ENCODE peak calls at places on chromosomes 16 and 17, in eight cellular contexts. W is choroid plexus epithelial cell; L is NT2/D1; K is stimulated activated CD4-positive, alpha-beta T cell treated with anti-CD3 and anti-CD28 coated beads, Interleukin-1b, Interleukin-23, amount 100 ng/mL, for 48 hours; C is pons; U is kidney epithelial cell; F is cardiac fibroblast; V is upper lobe of right lung. P is an unnamed sample.

GRCh38 chr17:29369831-29370735 is 20.1 kb upstream of the TAOK1 start:
- DNase-seq in W (peak), L (no peak), K (peak), C (peak), U (peak), F (peak), V (no peak), P (peak)

GRCh38 chr17:19534562-19535149 is 1.0 kb downstream of the SLC47A1 start:
- DNase-seq in W (peak), L (no peak), K (peak), C (no peak), U (peak), F (no peak), V (peak), P (no peak)

GRCh38 chr17:81193051-81193410 is 27.0 kb upstream of the AATK start:
- DNase-seq in W (no peak), L (no peak), K (no peak), C (no peak), U (no peak), F (no peak), V (no peak), P (no peak)

GRCh38 chr17:41777157-41777578 is 9.3 kb downstream of the JUP start:
- DNase-seq in W (peak), L (no peak), K (no peak), C (no peak), U (peak), F (peak), V (no peak), P (no peak)

GRCh38 chr17:17181666-17182600 is 24.2 kb downstream of the PLD6 start:
- DNase-seq in W (no peak), L (no peak), K (no peak), C (no peak), U (no peak), F (no peak), V (no peak), P (no peak)

GRCh38 chr16:54459509-54460235 is 173.1 kb upstream of the IRX3 start:
- DNase-seq in W (peak), L (no peak), K (no peak), C (no peak), U (no peak), F (no peak), V (no peak), P (no peak)

GRCh38 chr17:39204245-39204644 is 4.2 kb downstream of the RPL19 start:
- DNase-seq in W (no peak), L (no peak), K (no peak), C (no peak), U (no peak), F (no peak), V (no peak), P (no peak)

GRCh38 chr16:89972244-89973234 is 24.0 kb downstream of the DEF8 start:
- DNase-seq in W (peak), L (peak), K (peak), C (peak), U (no peak), F (peak), V (peak), P (peak)

GRCh38 chr16:79757163-79757562 is 156.6 kb upstream of the MAF start:
- DNase-seq in W (no peak), L (no peak), K (no peak), C (no peak), U (no peak), F (no peak), V (no peak), P (no peak)

GRCh38 chr17:63483038-63483437 is 6.2 kb downstream of the ACE start:
- DNase-seq in W (no peak), L (no peak), K (no peak), C (no peak), U (no peak), F (no peak), V (no peak), P (no peak)

GRCh38 chr17:70373369-70373768 is 204.0 kb downstream of the KCNJ2 start:
- DNase-seq in W (no peak), L (no peak), K (no peak), C (no peak), U (no peak), F (no peak), V (no peak), P (no peak)

GRCh38 chr16:17313085-17313611 is 157.6 kb downstream of the XYLT1 start:
- DNase-seq in W (no peak), L (no peak), K (no peak), C (peak), U (no peak), F (no peak), V (no peak), P (no peak)

GRCh38 chr17:13788385-13788784 is 186.7 kb upstream of the HS3ST3A1 start:
- DNase-seq in W (no peak), L (no peak), K (no peak), C (no peak), U (no peak), F (no peak), V (no peak), P (no peak)

GRCh38 chr17:58507123-58507634 is 7.3 kb downstream of the MTMR4 start:
- DNase-seq in W (peak), L (no peak), K (no peak), C (no peak), U (no peak), F (peak), V (no peak), P (no peak)

GRCh38 chr16:52611817-52612673 is 65.1 kb upstream of the TOX3 start:
- DNase-seq in W (no peak), L (no peak), K (no peak), C (no peak), U (peak), F (no peak), V (no peak), P (no peak)

GRCh38 chr17:32529604-32530003 is 42.8 kb downstream of the CDK5R1 start:
- DNase-seq in W (peak), L (no peak), K (no peak), C (no peak), U (no peak), F (peak), V (no peak), P (no peak)

P was measured in iPS DF 19.7.